ENCODE peak calls at places on chromosome 1, in ten cellular contexts. D, Y, S, F, P, Z, B, W, H and X are unnamed samples.
A peak's percentile ranks its signal among the peaks of the same experiment; 100 is the strongest.

GRCh38 chr1:1424623-1425229 is 3.6 kb upstream of the ANKRD65 start:
- DNase-seq in F (peak; percentile 40), W (peak; percentile 41), P (no peak), H (no peak), B (no peak), Z (no peak), D (no peak), S (no peak), Y (no peak), X (no peak)

GRCh38 chr1:114097109-114097508 is 56.6 kb downstream of the SYT6 start:
- DNase-seq in Z (no peak), W (no peak), P (no peak), B (peak; percentile 55), Y (no peak), S (no peak), D (no peak), H (no peak), F (no peak), X (peak; percentile 38)

GRCh38 chr1:225747566-225747965 is 30.1 kb upstream of the SRP9 start:
- DNase-seq in D (no peak), F (no peak), W (no peak), S (no peak), Z (no peak), B (no peak), Y (no peak), H (no peak), P (no peak), X (no peak)

GRCh38 chr1:30249446-30250337 is 473.7 kb downstream of the MATN1 start:
- DNase-seq in P (no peak), B (no peak), Z (no peak), D (no peak), F (peak; percentile 37), S (no peak), W (no peak), Y (no peak), H (no peak), X (no peak)

GRCh38 chr1:2276803-2277580 is 48.9 kb downstream of the SKI start:
- DNase-seq in P (peak; percentile 62), Z (no peak), H (no peak), D (no peak), W (no peak), B (no peak), Y (no peak), F (peak; percentile 14), S (no peak), X (no peak)

GRCh38 chr1:102790997-102791396 is 317.3 kb downstream of the COL11A1 start:
- DNase-seq in S (no peak), Y (no peak), H (no peak), D (no peak), W (no peak), F (no peak), Z (no peak), B (no peak), P (no peak), X (no peak)

GRCh38 chr1:201266774-201267173 is 16.5 kb upstream of the PKP1 start:
- DNase-seq in W (no peak), S (no peak), B (no peak), D (no peak), P (peak; percentile 95), F (no peak), H (no peak), Y (peak; percentile 50), Z (peak; percentile 92), X (peak; percentile 28)

GRCh38 chr1:212452323-212453155 is 19.8 kb downstream of the NENF start:
- DNase-seq in D (no peak), F (peak; percentile 44), P (peak; percentile 84), Y (no peak), S (peak; percentile 61), H (no peak), B (no peak), W (peak; percentile 37), Z (no peak), X (peak; percentile 78)

GRCh38 chr1:246565751-246566127 is 322 bp downstream of the TFB2M start:
- DNase-seq in P (peak; percentile 58), F (no peak), D (no peak), W (no peak), H (no peak), B (no peak), S (no peak), Y (no peak), Z (no peak), X (no peak)

GRCh38 chr1:155976062-155976912 is 2.1 kb downstream of the ARHGEF2 start:
- DNase-seq in Y (peak; percentile 85), P (peak; percentile 75), S (peak; percentile 89), F (no peak), D (peak; percentile 73), B (peak; percentile 74), Z (no peak), W (peak; percentile 85), H (no peak), X (peak; percentile 68)

GRCh38 chr1:109242387-109242786 is 7.0 kb upstream of the CELSR2 start:
- DNase-seq in P (no peak), Y (peak; percentile 38), F (no peak), S (peak; percentile 74), Z (no peak), W (peak; percentile 51), D (no peak), B (no peak), H (no peak), X (peak; percentile 81)

GRCh38 chr1:201348211-201348566 is 29.3 kb downstream of the TNNT2 start:
- DNase-seq in B (peak; percentile 8), F (peak; percentile 37), P (peak; percentile 63), Y (peak; percentile 54), H (peak; percentile 51), Z (peak; percentile 92), D (peak; percentile 33), W (peak; percentile 57), S (no peak), X (no peak)

GRCh38 chr1:226569879-226570547 is 21.4 kb downstream of the STUM start:
- DNase-seq in P (no peak), F (no peak), S (peak; percentile 62), D (no peak), Y (peak; percentile 48), B (no peak), H (no peak), Z (peak; percentile 70), W (peak; percentile 53), X (no peak)

GRCh38 chr1:1013922-1014617 is 773 bp downstream of the ISG15 start:
- DNase-seq in W (peak; percentile 87), S (peak; percentile 77), F (no peak), P (peak; percentile 21), Z (no peak), D (no peak), H (peak; percentile 20), B (no peak), Y (no peak), X (no peak)

DNA sequence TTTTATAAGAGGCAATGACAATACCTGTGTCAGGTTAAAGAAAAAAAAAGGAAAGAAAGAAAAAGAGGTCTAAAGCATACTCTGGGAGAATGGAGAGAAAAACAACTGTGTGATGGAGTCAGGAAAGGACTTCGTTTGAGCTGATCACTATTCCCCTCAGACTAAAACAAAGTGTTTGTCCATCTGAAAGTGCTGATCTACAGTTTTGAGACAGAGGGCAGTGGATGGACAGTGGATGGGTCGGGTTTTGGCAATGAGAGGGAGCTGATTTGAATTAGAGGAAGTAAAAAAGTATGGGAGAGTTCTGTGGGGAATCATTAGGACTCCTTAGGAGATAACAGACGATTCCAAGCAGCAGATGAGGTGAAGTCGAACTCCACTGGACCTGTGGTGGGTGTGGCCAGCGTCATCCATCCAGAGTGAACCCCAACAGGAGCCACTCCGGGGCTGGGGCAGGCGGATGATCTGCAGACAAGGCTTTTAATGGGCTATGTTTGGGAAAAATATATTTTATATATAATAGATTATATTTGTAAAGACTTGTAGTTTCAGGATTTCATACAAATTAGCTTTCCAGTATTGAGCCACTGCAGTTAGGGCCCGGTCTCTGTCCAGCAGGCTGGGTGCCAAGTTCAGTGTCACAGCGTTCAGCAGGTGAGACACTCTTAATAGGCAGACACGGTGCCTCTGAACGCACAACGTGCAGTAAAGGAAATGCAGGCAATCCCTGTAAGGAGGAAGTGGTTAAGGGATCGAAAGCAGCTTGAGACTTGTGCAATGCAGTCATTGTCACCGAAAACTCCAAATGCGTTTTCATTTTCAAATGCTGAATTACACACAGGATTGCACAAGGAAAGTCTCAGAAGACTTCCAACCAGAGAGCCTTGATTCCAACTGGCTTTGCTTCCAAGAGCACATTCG is 62.1 kb downstream of the PTGS2 start:
- DNase-seq in F (peak; percentile 67), Y (peak; percentile 78), S (peak; percentile 70), Z (peak; percentile 56), D (peak; percentile 66), B (peak; percentile 50), P (no peak), W (peak; percentile 87), H (peak; percentile 13), X (peak; percentile 63)
- H3K4me3 ChIP-seq in F (no peak overlapping the region), Y (no peak overlapping the region), S (no peak overlapping the region), Z (peak overlapping the region; percentile 44), D (peak overlapping the region; percentile 12), B (no peak overlapping the region), P (no peak overlapping the region), W (peak overlapping the region; percentile 61), H (no peak overlapping the region), X (no peak overlapping the region)

DNA sequence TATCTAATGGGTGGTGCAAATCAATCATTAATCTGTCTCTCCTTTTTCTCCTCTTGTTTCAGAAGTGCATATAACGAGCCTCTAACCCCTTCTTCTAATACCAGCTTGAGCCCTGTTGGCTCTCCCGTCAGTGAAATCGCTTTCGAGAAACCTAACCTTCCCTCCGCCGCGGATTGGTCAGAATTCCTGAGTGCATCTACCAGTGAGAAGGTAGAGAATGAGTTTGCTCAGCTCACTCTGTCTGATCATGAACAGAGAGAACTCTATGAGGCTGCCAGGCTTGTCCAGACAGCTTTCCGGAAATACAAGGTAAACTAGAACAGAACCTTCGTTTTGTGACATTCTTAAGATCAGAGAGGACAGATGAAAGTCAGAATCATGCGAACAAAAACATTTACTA is 25.3 kb upstream of the VAMP3 start:
- DNase-seq in P (no peak), Z (no peak), F (no peak), S (no peak), D (no peak), Y (no peak), H (no peak), B (no peak), W (no peak), X (peak; percentile 34)
- TF ChIP-seq POLR2A in P (no peak), Z (no peak), F (no peak), S (no peak), D (no peak), Y (no peak), H (no peak), B (no peak), W (no peak), X (no peak)

GRCh38 chr1:197814306-197814705 is 39.0 kb upstream of the DENND1B start:
- DNase-seq in W (no peak), Z (no peak), B (no peak), H (no peak), S (no peak), F (no peak), D (no peak), P (no peak), Y (no peak), X (no peak)
- H3K4me3 ChIP-seq in W (no peak overlapping the region), Z (no peak overlapping the region), B (no peak overlapping the region), H (no peak overlapping the region), S (no peak overlapping the region), F (no peak overlapping the region), D (no peak overlapping the region), P (no peak overlapping the region), Y (no peak overlapping the region), X (no peak overlapping the region)

DNA sequence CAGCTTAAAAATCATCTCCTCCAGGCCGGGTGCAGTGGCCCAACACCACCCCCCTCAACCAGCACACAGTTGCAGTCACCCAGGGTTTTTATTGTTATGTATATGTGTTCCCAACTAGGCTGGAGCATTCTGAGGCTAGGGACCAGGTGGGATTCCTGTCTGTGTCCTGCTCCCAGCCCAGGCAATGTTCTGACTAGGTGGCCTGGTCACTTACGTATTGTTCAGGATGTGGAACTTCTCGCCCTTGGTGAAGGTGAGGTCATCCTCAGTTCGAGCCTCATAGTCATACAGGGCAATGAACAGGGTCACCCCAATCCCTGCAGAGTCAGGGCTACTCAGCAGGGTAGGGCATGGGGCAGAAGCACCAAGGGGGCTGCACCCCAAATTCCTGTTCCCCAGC is 12.2 kb downstream of the FGR start:
- DNase-seq in S (no peak), Z (no peak), Y (no peak), H (no peak), P (no peak), F (no peak), B (no peak), D (no peak), W (no peak), X (no peak)
- TF ChIP-seq POLR2A in S (no peak), Z (no peak), Y (no peak), H (no peak), P (no peak), F (no peak), B (no peak), D (no peak), W (no peak), X (no peak)